ENCODE peak calls at places on chromosomes 12 and 14, in eight cellular contexts. K is RWPE1, E is foreskin fibroblast, X is ovary, M is breast epithelium, W is endothelial cell, Q is PC-9, F is dorsolateral prefrontal cortex. G is an unnamed sample.

GRCh38 chr12:2179058-2179457 is 126.3 kb downstream of the CACNA1C start:
- DNase-seq in K (no peak), E (no peak), X (no peak), M (no peak), W (no peak), Q (no peak), F (no peak), G (no peak)

GRCh38 chr12:132664206-132665148 is 22.7 kb downstream of the POLE start:
- DNase-seq in K (no peak), E (no peak), X (no peak), M (no peak), W (no peak), Q (no peak), F (no peak), G (no peak)

GRCh38 chr12:39613525-39613924 is 6.1 kb downstream of the ABCD2 start:
- DNase-seq in K (no peak), E (no peak), X (no peak), M (no peak), W (no peak), Q (no peak), F (no peak), G (no peak)

GRCh38 chr14:64074961-64075619 is 219.1 kb downstream of the ESR2 start:
- DNase-seq in K (peak), E (peak), X (no peak), M (no peak), W (no peak), Q (peak), F (no peak), G (no peak)

GRCh38 chr12:131219173-131220006 is 265.7 kb downstream of the ADGRD1 start:
- DNase-seq in K (no peak), E (no peak), X (no peak), M (no peak), W (no peak), Q (no peak), F (peak), G (no peak)

GRCh38 chr12:10301103-10301502 is 6.6 kb upstream of the KLRD1 start:
- DNase-seq in K (no peak), E (no peak), X (no peak), M (no peak), W (no peak), Q (peak), F (no peak), G (no peak)

GRCh38 chr12:16914853-16915252 is 308.9 kb upstream of the LMO3 start:
- DNase-seq in K (no peak), E (no peak), X (no peak), M (no peak), W (no peak), Q (no peak), F (no peak), G (no peak)

GRCh38 chr12:105954891-105955607 is 183.7 kb downstream of the NUAK1 start:
- DNase-seq in K (no peak), E (no peak), X (no peak), M (no peak), W (no peak), Q (no peak), F (no peak), G (no peak)

GRCh38 chr12:97425380-97425779 is 37.2 kb upstream of the RMST start:
- DNase-seq in K (no peak), E (no peak), X (no peak), M (no peak), W (no peak), Q (no peak), F (no peak), G (no peak)

GRCh38 chr12:119319638-119320037 is 14.9 kb upstream of the CCDC60 start:
- DNase-seq in K (no peak), E (no peak), X (no peak), M (no peak), W (no peak), Q (no peak), F (no peak), G (no peak)

GRCh38 chr14:90666571-90666970 is 149.7 kb downstream of the TTC7B start:
- DNase-seq in K (no peak), E (no peak), X (no peak), M (no peak), W (no peak), Q (no peak), F (no peak), G (no peak)

GRCh38 chr12:53259891-53260290 is 8.2 kb upstream of the ESPL1 start:
- DNase-seq in K (no peak), E (no peak), X (no peak), M (no peak), W (no peak), Q (no peak), F (no peak), G (no peak)

GRCh38 chr14:105456736-105457703 is 17.6 kb upstream of the CRIP2 start:
- DNase-seq in K (no peak), E (no peak), X (no peak), M (no peak), W (no peak), Q (no peak), F (no peak), G (no peak)

GRCh38 chr12:1828863-1829262 is 8.5 kb downstream of the LRTM2 start:
- DNase-seq in K (no peak), E (no peak), X (no peak), M (no peak), W (no peak), Q (no peak), F (no peak), G (no peak)

GRCh38 chr14:103189481-103190470 is 66.5 kb downstream of the TNFAIP2 start:
- DNase-seq in K (no peak), E (no peak), X (no peak), M (no peak), W (no peak), Q (no peak), F (no peak), G (no peak)

GRCh38 chr14:91140672-91141071 is 26.8 kb downstream of the DGLUCY start:
- DNase-seq in K (peak), E (no peak), X (no peak), M (no peak), W (peak), Q (peak), F (no peak), G (no peak)

DNA sequence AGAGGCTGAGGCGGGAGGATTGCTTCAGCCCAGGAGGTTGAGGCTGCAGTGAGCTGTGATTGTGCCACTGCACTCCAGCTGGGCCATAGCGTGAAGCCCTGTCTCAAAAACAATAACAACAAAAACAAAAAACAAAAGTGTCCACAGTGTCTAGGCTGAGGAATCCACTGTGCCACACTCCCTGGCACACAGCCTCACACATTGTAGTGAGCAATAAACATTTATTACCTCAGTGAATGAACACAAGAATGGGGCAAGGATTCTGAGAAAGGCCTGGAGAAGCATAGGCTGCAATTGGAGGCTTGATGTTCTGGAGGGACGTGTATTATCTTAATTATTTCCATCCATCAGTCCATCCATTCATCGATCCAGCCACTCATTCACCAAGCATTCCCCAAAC is 17.1 kb upstream of the P2RX7 start:
- DNase-seq in K (no peak), E (no peak), X (no peak), M (no peak), W (no peak), Q (no peak), F (no peak), G (no peak)
- TF ChIP-seq CTCF in K (no peak), E (no peak), X (no peak), M (no peak), W (no peak), Q (no peak), F (no peak), G (no peak)

GRCh38 chr12:46895726-46896125 is 69.9 kb upstream of the SLC38A4 start:
- DNase-seq in K (no peak), E (no peak), X (no peak), M (no peak), W (no peak), Q (no peak), F (no peak), G (no peak)

GRCh38 chr12:46892034-46892705 is 66.4 kb upstream of the SLC38A4 start:
- DNase-seq in K (no peak), E (no peak), X (no peak), M (no peak), W (no peak), Q (no peak), F (no peak), G (no peak)

GRCh38 chr12:46891306-46891705 is 65.5 kb upstream of the SLC38A4 start:
- DNase-seq in K (no peak), E (peak), X (no peak), M (no peak), W (no peak), Q (no peak), F (no peak), G (no peak)

GRCh38 chr12:46892887-46893286 is 67.1 kb upstream of the SLC38A4 start:
- DNase-seq in K (no peak), E (no peak), X (no peak), M (no peak), W (no peak), Q (no peak), F (no peak), G (no peak)

DNA sequence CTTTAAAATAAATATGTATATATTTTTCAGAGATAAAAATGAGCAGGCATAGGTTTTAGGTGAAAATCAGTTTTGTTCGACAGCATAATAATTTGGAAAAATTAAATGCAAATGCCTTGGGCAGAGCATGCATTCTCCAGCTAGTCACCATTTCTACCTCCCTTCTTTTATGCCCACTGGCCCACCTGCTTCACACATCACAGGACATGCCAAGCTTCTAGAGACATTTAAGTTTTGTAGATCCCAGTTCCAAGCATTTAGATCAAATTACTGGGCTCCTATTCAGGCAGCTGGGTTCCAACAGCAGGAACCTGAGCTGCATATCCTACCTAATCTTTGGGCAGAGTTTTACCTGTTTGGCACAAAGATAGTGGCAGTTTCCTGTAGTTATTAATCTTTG is 67.6 kb upstream of the SLC38A4 start:
- DNase-seq in K (no peak), E (no peak), X (no peak), M (no peak), W (no peak), Q (no peak), F (no peak), G (no peak)
- TF ChIP-seq CTCF in K (no peak), E (no peak), X (no peak), M (no peak), W (no peak), Q (no peak), F (no peak), G (no peak)

DNA sequence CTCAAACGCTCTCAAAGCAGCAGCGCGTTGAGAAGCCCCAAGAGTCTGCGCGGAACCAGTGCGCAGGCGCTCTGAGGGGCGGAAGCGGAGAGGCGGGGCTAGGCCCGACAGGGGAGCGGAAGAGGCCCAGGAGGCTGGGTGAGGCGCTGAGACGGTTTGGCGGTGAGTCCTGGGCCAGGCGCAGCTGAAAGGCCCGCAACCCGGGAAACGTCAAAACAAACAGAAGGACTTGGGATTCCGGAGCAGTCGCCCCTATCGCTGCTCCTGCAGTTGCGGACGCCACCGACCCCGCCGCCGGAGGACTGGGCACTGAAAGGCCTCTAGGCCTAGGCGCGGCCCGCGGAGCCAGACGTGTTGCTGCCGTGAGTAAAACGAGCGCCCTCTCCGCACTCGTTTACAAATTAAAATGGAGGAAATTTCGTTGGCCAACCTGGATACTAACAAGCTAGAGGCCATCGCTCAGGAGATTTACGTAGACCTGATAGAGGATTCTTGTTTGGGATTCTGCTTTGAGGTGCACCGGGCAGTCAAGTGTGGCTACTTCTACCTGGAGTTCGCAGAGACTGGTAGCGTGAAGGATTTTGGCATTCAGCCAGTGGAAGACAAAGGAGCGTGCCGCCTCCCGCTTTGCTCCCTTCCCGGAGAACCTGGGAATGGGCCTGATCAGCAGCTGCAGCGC is at the start of gene ATXN7L3B:
- DNase-seq in K (peak), E (peak), X (peak), M (peak), W (peak), Q (peak), F (peak), G (peak)
- TF ChIP-seq CTCF in K (no peak), E (no peak), X (no peak), M (no peak), W (no peak), Q (no peak), F (peak), G (no peak)

GRCh38 chr14:100644784-100645183 is 57.6 kb upstream of the BEGAIN start:
- DNase-seq in K (no peak), E (no peak), X (peak), M (no peak), W (no peak), Q (no peak), F (no peak), G (no peak)

GRCh38 chr14:100645200-100645985 is 58.2 kb upstream of the BEGAIN start:
- DNase-seq in K (peak), E (peak), X (peak), M (peak), W (peak), Q (peak), F (peak), G (peak)

GRCh38 chr14:100648474-100649172 is 61.4 kb upstream of the BEGAIN start:
- DNase-seq in K (no peak), E (no peak), X (peak), M (no peak), W (no peak), Q (no peak), F (no peak), G (no peak)

GRCh38 chr14:100644383-100644782 is 57.2 kb upstream of the BEGAIN start:
- DNase-seq in K (no peak), E (no peak), X (no peak), M (no peak), W (no peak), Q (no peak), F (no peak), G (no peak)

GRCh38 chr14:100645986-100646314 is 58.7 kb upstream of the BEGAIN start:
- DNase-seq in K (no peak), E (no peak), X (no peak), M (no peak), W (no peak), Q (no peak), F (no peak), G (no peak)
- TF ChIP-seq CTCF in K (peak), E (no peak), X (no peak), M (no peak), W (peak), Q (peak), F (no peak), G (peak)

DNA sequence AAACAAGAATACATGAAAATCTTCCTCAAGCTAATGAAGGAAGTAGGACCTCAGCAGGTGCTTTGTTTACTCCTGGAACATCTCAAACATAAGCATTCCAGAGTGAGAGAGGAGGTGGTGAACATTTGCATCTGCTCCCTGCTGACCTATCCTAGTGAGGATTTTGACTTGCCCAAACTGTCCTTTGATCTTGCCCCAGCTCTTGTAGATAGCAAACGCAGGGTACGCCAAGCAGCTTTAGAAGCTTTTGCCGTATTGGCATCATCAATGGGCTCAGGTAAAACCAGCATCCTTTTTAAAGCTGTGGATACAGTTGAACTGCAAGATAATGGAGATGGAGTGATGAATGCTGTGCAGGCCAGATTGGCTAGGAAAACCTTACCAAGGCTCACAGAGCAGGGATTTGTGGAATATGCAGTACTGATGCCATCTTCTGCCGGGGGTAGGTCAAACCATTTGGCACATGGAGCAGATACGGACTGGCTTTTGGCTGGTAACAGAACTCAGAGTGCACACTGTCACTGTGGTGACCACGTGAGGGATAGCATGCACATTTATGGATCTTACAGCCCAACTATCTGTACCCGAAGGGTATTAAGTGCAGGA is 1.9 kb downstream of the TOGARAM1 start:
- DNase-seq in K (peak), E (no peak), X (no peak), M (no peak), W (no peak), Q (peak), F (no peak), G (no peak)
- TF ChIP-seq CTCF in K (no peak), E (no peak), X (no peak), M (no peak), W (no peak), Q (no peak), F (no peak), G (no peak)

GRCh38 chr12:12538535-12538934 is 24.1 kb downstream of the DUSP16 start:
- DNase-seq in K (no peak), E (no peak), X (no peak), M (no peak), W (no peak), Q (no peak), F (no peak), G (no peak)
- TF ChIP-seq CTCF in K (no peak), E (no peak), X (no peak), M (no peak), W (no peak), Q (no peak), F (no peak), G (no peak)

G was measured in type B pancreatic cell.